ENCODE peak calls at places on chromosomes 16 and 17, in six cellular contexts. H, R, N, T, O and L are unnamed samples.

GRCh38 chr17:49576906-49577650 is 1.4 kb downstream of the NXPH3 start:
- DNase-seq in H (no peak), R (no peak), N (peak), T (no peak), O (no peak), L (no peak)

GRCh38 chr17:59839646-59840328 is 53.0 kb downstream of the TUBD1 start:
- DNase-seq in H (no peak), R (no peak), N (no peak), T (no peak), O (no peak), L (no peak)

GRCh38 chr16:22634913-22635312 is 124.2 kb downstream of the NPIPB5 start:
- DNase-seq in H (no peak), R (no peak), N (no peak), T (no peak), O (no peak), L (no peak)

GRCh38 chr16:28986492-28986891 is 1.6 kb downstream of the LAT start:
- DNase-seq in H (no peak), R (no peak), N (no peak), T (no peak), O (no peak), L (no peak)

GRCh38 chr16:15507299-15507958 is 73.0 kb downstream of the BMERB1 start:
- DNase-seq in H (no peak), R (no peak), N (no peak), T (peak), O (no peak), L (peak)

GRCh38 chr16:57062329-57062728 is 30.1 kb upstream of the CPNE2 start:
- DNase-seq in H (no peak), R (no peak), N (no peak), T (no peak), O (no peak), L (no peak)

GRCh38 chr17:44363613-44364159 is at the start of gene FAM171A2:
- DNase-seq in H (peak), R (peak), N (peak), T (peak), O (peak), L (peak)

GRCh38 chr16:55494994-55495421 is 13.9 kb upstream of the LPCAT2 start:
- DNase-seq in H (no peak), R (no peak), N (peak), T (peak), O (no peak), L (peak)

GRCh38 chr16:24998201-24998600 is 17.0 kb downstream of the ARHGAP17 start:
- DNase-seq in H (no peak), R (no peak), N (no peak), T (no peak), O (no peak), L (no peak)

GRCh38 chr17:82230627-82231311 is 1.9 kb downstream of the SLC16A3 start:
- DNase-seq in H (peak), R (peak), N (no peak), T (peak), O (peak), L (peak)

GRCh38 chr17:17781591-17782424 is 55.0 kb downstream of the SREBF1 start:
- DNase-seq in H (no peak), R (peak), N (peak), T (no peak), O (peak), L (peak)

GRCh38 chr16:12652924-12653323 is 150.8 kb downstream of the CPPED1 start:
- DNase-seq in H (no peak), R (no peak), N (no peak), T (no peak), O (no peak), L (no peak)

GRCh38 chr16:12649356-12649755 is 154.3 kb downstream of the CPPED1 start:
- DNase-seq in H (no peak), R (no peak), N (no peak), T (no peak), O (no peak), L (no peak)

GRCh38 chr16:12655530-12655929 is 148.2 kb downstream of the CPPED1 start:
- DNase-seq in H (no peak), R (no peak), N (no peak), T (no peak), O (no peak), L (no peak)

GRCh38 chr16:12653820-12654392 is 149.8 kb downstream of the CPPED1 start:
- DNase-seq in H (no peak), R (no peak), N (no peak), T (no peak), O (no peak), L (no peak)

GRCh38 chr16:12651765-12652531 is 151.7 kb downstream of the CPPED1 start:
- DNase-seq in H (no peak), R (no peak), N (no peak), T (no peak), O (no peak), L (no peak)
- TF ChIP-seq CTCF in H (no peak), R (no peak), N (no peak), T (no peak), O (no peak), L (no peak)

GRCh38 chr16:12276631-12277030 is 300.1 kb downstream of the SNX29 start:
- DNase-seq in H (no peak), R (no peak), N (no peak), T (no peak), O (no peak), L (no peak)

GRCh38 chr16:12272264-12272663 is 295.7 kb downstream of the SNX29 start:
- DNase-seq in H (no peak), R (no peak), N (no peak), T (no peak), O (no peak), L (no peak)

GRCh38 chr16:12267491-12267890 is 291.0 kb downstream of the SNX29 start:
- DNase-seq in H (no peak), R (no peak), N (peak), T (no peak), O (no peak), L (no peak)

GRCh38 chr16:12268602-12269001 is 292.1 kb downstream of the SNX29 start:
- DNase-seq in H (no peak), R (peak), N (no peak), T (no peak), O (no peak), L (no peak)

GRCh38 chr16:12271006-12271405 is 294.5 kb downstream of the SNX29 start:
- DNase-seq in H (no peak), R (no peak), N (peak), T (peak), O (no peak), L (peak)
- TF ChIP-seq CTCF in H (peak), R (peak), N (peak), T (no peak), O (no peak), L (peak)

GRCh38 chr16:80946481-80946880 is 60.2 kb downstream of the CMC2 start:
- DNase-seq in H (no peak), R (no peak), N (no peak), T (no peak), O (no peak), L (no peak)

GRCh38 chr16:80954985-80955384 is 51.7 kb downstream of the CMC2 start:
- DNase-seq in H (no peak), R (no peak), N (no peak), T (peak), O (no peak), L (no peak)

GRCh38 chr16:80947239-80947638 is 59.4 kb downstream of the CMC2 start:
- DNase-seq in H (no peak), R (no peak), N (no peak), T (no peak), O (no peak), L (no peak)

GRCh38 chr16:80947708-80948615 is 58.7 kb downstream of the CMC2 start:
- DNase-seq in H (no peak), R (no peak), N (no peak), T (peak), O (no peak), L (no peak)

GRCh38 chr16:80948886-80949502 is 57.7 kb downstream of the CMC2 start:
- DNase-seq in H (no peak), R (peak), N (peak), T (no peak), O (peak), L (peak)
- TF ChIP-seq CTCF in H (peak), R (peak), N (peak), T (peak), O (no peak), L (peak)

DNA sequence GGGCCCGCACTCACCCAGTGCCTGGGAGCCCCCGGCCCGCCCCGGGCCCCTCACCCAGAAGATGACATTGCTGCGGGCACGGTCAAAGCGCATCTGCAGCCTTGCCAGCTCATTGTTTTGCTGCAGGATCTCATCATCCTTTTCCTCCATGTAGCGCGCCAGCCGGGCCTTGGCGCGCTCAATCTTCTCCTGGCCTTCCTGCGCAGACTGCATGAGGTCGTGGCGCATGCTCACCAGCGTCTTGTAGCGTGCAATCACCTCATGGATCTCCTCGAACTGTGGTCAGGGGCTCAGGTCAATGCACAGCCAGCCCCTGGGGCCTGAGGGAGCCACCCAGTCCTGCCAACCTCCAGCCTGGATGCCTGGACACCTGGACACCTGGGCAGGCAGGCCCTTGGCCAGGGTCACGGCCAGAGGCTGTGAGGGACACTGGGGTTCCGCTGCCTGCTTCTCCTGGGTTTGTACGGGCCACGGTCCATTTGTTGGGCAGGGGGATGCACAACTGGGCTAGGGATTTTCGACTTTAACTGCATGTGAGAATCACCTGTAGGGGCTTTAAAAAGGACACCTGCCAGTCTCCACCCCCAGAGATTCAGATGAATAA is 9.2 kb downstream of the CCDC42 start:
- DNase-seq in H (no peak), R (no peak), N (no peak), T (no peak), O (no peak), L (no peak)
- TF ChIP-seq CTCF in H (no peak), R (no peak), N (no peak), T (no peak), O (no peak), L (no peak)

DNA sequence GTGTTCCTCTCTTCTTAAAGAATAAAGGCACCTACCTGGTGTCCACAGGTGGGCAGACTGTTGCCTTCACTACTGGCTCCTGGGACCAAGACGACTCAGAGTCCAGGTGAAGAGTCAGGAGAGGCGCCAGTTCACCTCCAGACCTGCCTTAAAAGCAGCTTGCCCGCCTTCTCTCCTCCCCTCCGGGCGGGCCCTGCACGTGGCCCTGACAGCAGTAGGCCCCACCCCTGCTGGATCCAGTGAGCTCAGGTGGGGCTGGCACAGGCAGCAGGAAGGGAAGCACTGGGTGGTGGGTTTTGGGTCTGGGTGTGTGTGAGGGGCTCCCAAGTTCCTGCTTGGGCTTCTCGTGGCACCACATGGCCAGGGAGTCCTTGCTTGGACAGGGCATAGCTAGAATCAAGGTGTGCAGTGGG is at the start of gene TNS4:
- DNase-seq in H (no peak), R (no peak), N (no peak), T (peak), O (no peak), L (no peak)
- TF ChIP-seq CTCF in H (no peak), R (no peak), N (no peak), T (peak), O (no peak), L (no peak)

DNA sequence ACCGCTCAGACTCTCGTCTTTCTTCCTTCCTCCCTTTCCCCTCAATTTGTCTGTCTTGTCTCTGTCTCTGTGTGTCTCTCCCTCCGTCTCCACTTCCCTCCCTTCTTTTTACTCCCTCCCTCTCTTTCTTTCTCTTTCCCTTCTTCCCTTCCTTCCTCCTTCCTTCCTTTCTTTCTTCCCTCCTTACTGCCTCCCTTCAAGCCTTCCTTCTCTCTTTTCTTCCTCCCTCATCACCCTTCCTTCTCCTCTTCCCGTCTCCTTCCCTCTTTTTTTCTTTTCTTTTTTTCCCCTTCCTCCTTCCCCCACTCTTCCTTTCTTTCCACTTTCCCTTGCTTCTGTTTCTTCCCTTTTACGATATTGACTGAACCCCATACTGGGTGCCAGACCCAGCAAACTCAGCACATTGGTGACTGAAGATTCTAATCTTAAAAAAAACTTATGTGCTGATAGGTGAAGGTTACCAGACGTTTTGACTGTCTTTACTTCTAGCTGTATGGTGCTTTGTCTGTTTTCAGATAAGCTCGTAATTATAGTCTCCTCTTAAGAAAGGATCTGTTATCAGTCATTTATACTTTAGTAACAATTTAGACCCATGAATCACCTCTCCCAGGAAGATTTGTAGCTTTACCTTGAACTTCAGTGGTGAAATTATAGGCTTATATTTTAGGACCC is 481 bp upstream of the BRD7 start:
- DNase-seq in H (no peak), R (no peak), N (no peak), T (no peak), O (no peak), L (no peak)
- TF ChIP-seq CTCF in H (no peak), R (no peak), N (no peak), T (no peak), O (peak), L (no peak)